ENCODE peak calls at places on chromosomes 7 and 10, in six cellular contexts. T, V, Z, U, J and A are unnamed samples.

GRCh38 chr10:13684252-13684791 is 97.6 kb downstream of the PRPF18 start:
- DNase-seq in T (peak; percentile 78), V (no peak), Z (peak; percentile 93), U (peak; percentile 85), J (peak; percentile 88), A (peak; percentile 55)

GRCh38 chr10:98258683-98259454 is 9.1 kb downstream of the LOXL4 start:
- DNase-seq in T (no peak), V (no peak), Z (no peak), U (peak; percentile 40), J (no peak), A (no peak)

GRCh38 chr7:94223375-94224084 is 171.2 kb upstream of the COL1A2 start:
- DNase-seq in T (peak; percentile 64), V (peak; percentile 47), Z (peak; percentile 77), U (peak; percentile 69), J (peak; percentile 69), A (peak; percentile 67)

GRCh38 chr10:113735913-113736312 is 15.6 kb upstream of the PLEKHS1 start:
- DNase-seq in T (no peak), V (no peak), Z (no peak), U (peak; percentile 6), J (no peak), A (no peak)

GRCh38 chr10:129935102-129935860 is 28.8 kb downstream of the EBF3 start:
- DNase-seq in T (no peak), V (no peak), Z (no peak), U (no peak), J (no peak), A (no peak)

GRCh38 chr7:65002972-65003585 is 3.4 kb downstream of the ERV3-1 start:
- DNase-seq in T (no peak), V (no peak), Z (no peak), U (no peak), J (no peak), A (no peak)

GRCh38 chr7:37510043-37510634 is 61.5 kb upstream of the ELMO1 start:
- DNase-seq in T (no peak), V (no peak), Z (peak; percentile 46), U (no peak), J (no peak), A (no peak)

GRCh38 chr7:121872831-121873764 is at the start of gene PTPRZ1:
- DNase-seq in T (peak; percentile 20), V (peak; percentile 97), Z (peak; percentile 21), U (peak; percentile 34), J (peak; percentile 2), A (peak; percentile 42)

GRCh38 chr7:156559001-156559400 is 81.6 kb upstream of the RNF32 start:
- DNase-seq in T (peak; percentile 10), V (no peak), Z (no peak), U (peak; percentile 20), J (no peak), A (no peak)

GRCh38 chr7:74087791-74088453 is 4.3 kb downstream of the LIMK1 start:
- DNase-seq in T (no peak), V (no peak), Z (no peak), U (no peak), J (no peak), A (no peak)

GRCh38 chr10:104666106-104666505 is 25.0 kb downstream of the SORCS3 start:
- DNase-seq in T (no peak), V (no peak), Z (no peak), U (no peak), J (no peak), A (no peak)

DNA sequence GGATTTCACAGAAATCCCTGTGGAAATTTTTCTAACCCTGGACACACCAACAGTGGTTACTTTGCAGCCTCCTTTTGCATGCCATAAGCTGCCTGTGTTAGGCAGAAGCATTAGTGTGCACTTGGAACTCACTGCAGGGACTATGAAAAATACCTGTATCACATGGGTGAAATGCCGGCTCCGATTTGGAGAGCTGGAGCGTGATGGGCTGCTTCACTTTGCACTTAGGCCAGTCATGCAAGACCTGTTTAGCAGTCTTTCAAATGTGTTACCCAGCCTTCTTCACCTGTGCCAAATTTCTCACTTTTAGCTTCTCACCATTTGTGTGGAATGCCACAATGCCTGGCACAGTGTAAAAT is 11.3 kb downstream of the NCOA4 start:
- DNase-seq in T (no peak), V (no peak), Z (peak; percentile 13), U (no peak), J (no peak), A (no peak)
- H3K4me2 ChIP-seq in T (no peak overlapping the region), V (no peak overlapping the region), Z (peak overlapping the region; percentile 81), U (no peak overlapping the region), J (no peak overlapping the region), A (no peak overlapping the region)

GRCh38 chr7:140451716-140452115 is 27.6 kb downstream of the MKRN1 start:
- DNase-seq in T (no peak), V (no peak), Z (no peak), U (no peak), J (no peak), A (no peak)

GRCh38 chr7:140453273-140453672 is 26.0 kb downstream of the MKRN1 start:
- DNase-seq in T (no peak), V (no peak), Z (no peak), U (no peak), J (no peak), A (no peak)

GRCh38 chr7:140455743-140456142 is 23.6 kb downstream of the MKRN1 start:
- DNase-seq in T (no peak), V (no peak), Z (no peak), U (no peak), J (no peak), A (no peak)

GRCh38 chr7:140456627-140457051 is 22.7 kb downstream of the MKRN1 start:
- DNase-seq in T (no peak), V (no peak), Z (no peak), U (no peak), J (no peak), A (no peak)

GRCh38 chr7:140454657-140455015 is 24.7 kb downstream of the MKRN1 start:
- DNase-seq in T (no peak), V (no peak), Z (no peak), U (no peak), J (no peak), A (no peak)
- H3K4me2 ChIP-seq in T (no peak overlapping the region), V (no peak overlapping the region), Z (no peak overlapping the region), U (no peak overlapping the region), J (no peak overlapping the region), A (no peak overlapping the region)

DNA sequence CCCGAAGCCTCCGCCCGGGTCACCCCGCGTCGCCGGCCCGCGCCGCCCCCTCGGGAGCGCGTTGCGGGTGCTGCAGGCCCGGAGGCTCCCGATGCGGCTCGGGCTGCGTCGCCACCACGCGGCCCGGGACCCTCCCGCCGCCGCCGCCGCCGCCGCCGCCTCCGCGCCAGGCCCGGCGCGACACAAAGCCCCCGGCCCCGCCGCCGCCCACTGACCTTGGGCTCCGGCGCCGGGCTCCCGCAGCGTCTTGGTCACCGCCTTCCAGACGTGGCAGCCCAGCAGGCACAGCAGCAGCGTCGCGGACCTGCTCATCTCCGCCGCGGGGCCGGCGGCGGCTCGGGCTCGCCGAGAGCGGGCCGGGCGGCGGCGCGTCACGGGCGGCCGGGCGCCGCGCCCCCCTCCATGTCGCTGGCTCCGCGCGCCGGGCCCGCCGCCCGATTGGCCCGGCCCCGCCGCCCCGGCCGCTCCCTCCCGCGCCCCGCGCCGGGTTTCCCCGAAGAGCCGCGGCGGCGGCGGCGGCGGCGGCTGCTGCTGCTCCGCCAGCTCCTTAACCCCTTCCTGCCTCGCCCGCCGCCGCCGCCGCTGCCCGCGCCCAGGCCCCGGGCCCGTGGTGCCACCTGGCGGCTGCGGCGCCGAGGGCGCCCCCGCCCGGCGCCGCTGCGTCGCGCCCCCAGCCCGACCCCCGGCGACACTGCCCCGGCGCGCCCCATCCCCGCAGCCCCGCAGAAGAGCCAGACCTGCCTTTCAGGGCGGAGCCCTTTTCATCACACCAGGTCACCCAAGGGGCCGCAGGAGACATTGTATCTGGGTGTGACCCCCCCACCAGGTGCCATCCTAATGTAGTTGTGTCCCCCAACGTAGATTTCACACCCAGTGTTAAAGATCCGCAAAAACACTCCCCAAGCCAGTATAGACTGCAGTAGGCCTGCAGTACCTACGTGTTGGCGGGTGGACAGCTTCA is at the start of gene FAM171A1:
- DNase-seq in T (peak; percentile 8), V (peak; percentile 56), Z (no peak), U (peak; percentile 52), J (peak; percentile 29), A (peak; percentile 56)
- H3K4me2 ChIP-seq in T (peak within 1 kb of the TSS; percentile 89), V (peak within 1 kb of the TSS; percentile 75), Z (peak within 1 kb of the TSS; percentile 99), U (peak within 1 kb of the TSS; percentile 26), J (peak within 1 kb of the TSS; percentile 92), A (peak within 1 kb of the TSS; percentile 84)

DNA sequence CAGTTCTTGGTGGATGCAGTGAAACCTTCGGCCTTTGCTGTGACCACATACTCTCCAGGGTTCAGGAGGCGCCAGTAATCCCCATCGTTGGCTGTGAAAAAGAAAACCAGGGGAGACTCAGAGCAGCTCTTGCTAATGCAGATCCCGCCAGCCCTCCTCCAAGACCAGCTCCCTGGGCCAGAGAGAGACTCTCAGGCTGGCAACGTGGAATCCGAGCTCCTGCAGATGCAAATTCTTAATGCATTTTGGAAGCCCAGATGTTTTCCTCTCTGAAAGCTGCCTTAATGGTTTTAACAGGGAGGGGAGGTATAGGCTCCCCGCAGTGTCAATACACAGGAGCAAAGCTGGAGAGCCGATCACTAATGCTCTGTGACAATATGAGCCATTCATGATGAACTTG is 80.8 kb downstream of the GPR26 start:
- DNase-seq in T (no peak), V (no peak), Z (no peak), U (no peak), J (no peak), A (no peak)
- H3K4me2 ChIP-seq in T (no peak overlapping the region), V (no peak overlapping the region), Z (no peak overlapping the region), U (no peak overlapping the region), J (no peak overlapping the region), A (no peak overlapping the region)

DNA sequence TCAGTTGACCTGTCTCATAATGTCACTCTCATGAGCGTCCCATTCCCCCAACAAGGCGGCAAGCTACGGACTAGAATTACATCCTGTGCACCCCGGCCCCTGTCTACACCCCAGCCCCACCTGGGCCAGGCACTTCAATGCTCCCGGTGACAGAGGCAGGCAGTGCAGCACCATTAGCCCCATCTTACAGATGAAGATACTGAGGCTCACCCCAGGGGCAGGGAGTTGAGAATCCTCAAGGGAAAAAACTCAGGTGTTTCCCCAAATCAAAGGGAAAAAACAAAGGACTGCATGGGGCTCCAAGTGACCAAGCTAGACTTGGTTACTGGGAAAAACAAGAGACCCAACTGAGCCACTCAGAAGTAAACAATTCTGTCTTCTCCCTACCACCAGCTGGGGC is 4.5 kb downstream of the DLG5 start:
- DNase-seq in T (no peak), V (no peak), Z (no peak), U (no peak), J (no peak), A (no peak)
- H3K4me2 ChIP-seq in T (no peak overlapping the region), V (no peak overlapping the region), Z (no peak overlapping the region), U (no peak overlapping the region), J (no peak overlapping the region), A (no peak overlapping the region)

GRCh38 chr7:101989101-101989500 is 171.7 kb downstream of the CUX1 start:
- DNase-seq in T (no peak), V (no peak), Z (no peak), U (no peak), J (no peak), A (no peak)
- H3K4me2 ChIP-seq in T (no peak overlapping the region), V (no peak overlapping the region), Z (no peak overlapping the region), U (no peak overlapping the region), J (no peak overlapping the region), A (no peak overlapping the region)

GRCh38 chr10:73018632-73019031 is 64.0 kb upstream of the PLA2G12B start:
- DNase-seq in T (no peak), V (no peak), Z (no peak), U (no peak), J (no peak), A (no peak)
- H3K4me2 ChIP-seq in T (no peak overlapping the region), V (no peak overlapping the region), Z (no peak overlapping the region), U (peak overlapping the region; percentile 13), J (no peak overlapping the region), A (no peak overlapping the region)

GRCh38 chr7:35037211-35037525 is at the start of gene DPY19L1:
- DNase-seq in T (no peak), V (no peak), Z (no peak), U (no peak), J (no peak), A (no peak)
- H3K4me2 ChIP-seq in T (peak within 1 kb of the TSS; percentile 92), V (peak within 1 kb of the TSS; percentile 61), Z (peak within 1 kb of the TSS; percentile 94), U (peak within 1 kb of the TSS; percentile 90), J (peak within 1 kb of the TSS; percentile 97), A (peak within 1 kb of the TSS; percentile 79)